ENCODE peak calls at places on chromosome 5, in seven cellular contexts. P is body of pancreas, W is right lobe of liver, V is gastrocnemius medialis, L is A549, C is ovary, M is breast epithelium. O is an unnamed sample.

GRCh38 chr5:148998174-148998797 is 64.6 kb downstream of the SH3TC2 start:
- DNase-seq in V (no peak), M (no peak), P (peak; percentile 75), C (no peak), W (no peak), L (peak; percentile 35), O (peak; percentile 53)

GRCh38 chr5:141716009-141716408 is 34.0 kb upstream of the ARAP3 start:
- DNase-seq in C (no peak), V (no peak), L (no peak), M (no peak), P (no peak), W (no peak), O (no peak)

GRCh38 chr5:170892201-170892600 is 30.4 kb downstream of the RANBP17 start:
- DNase-seq in P (no peak), M (no peak), L (no peak), C (no peak), W (no peak), V (no peak), O (no peak)

GRCh38 chr5:136636001-136636400 is 270.7 kb upstream of the TRPC7 start:
- DNase-seq in W (no peak), M (no peak), V (no peak), C (no peak), P (no peak), L (no peak), O (no peak)

GRCh38 chr5:25006734-25007133 is 362.0 kb upstream of the CDH10 start:
- DNase-seq in C (no peak), W (no peak), P (no peak), M (no peak), V (no peak), L (no peak), O (peak; percentile 0)

GRCh38 chr5:1498623-1499416 is 24.9 kb downstream of the LPCAT1 start:
- DNase-seq in M (no peak), C (no peak), P (no peak), L (no peak), W (no peak), V (no peak), O (no peak)

GRCh38 chr5:123261752-123262151 is 161.5 kb downstream of the CEP120 start:
- DNase-seq in W (no peak), C (no peak), V (no peak), L (no peak), P (no peak), M (no peak), O (no peak)

GRCh38 chr5:96756985-96757384 is 50.8 kb downstream of the ERAP1 start:
- DNase-seq in P (no peak), W (no peak), M (no peak), C (no peak), V (no peak), L (no peak), O (no peak)

GRCh38 chr5:40436535-40437237 is 243.0 kb upstream of the PTGER4 start:
- DNase-seq in C (no peak), M (no peak), P (peak; percentile 15), W (no peak), L (no peak), V (no peak), O (no peak)

GRCh38 chr5:19903611-19904010 is 84.4 kb downstream of the CDH18 start:
- DNase-seq in L (no peak), V (no peak), P (no peak), C (no peak), W (no peak), M (no peak), O (no peak)

GRCh38 chr5:59040007-59040803 is 457.3 kb downstream of the RAB3C start:
- DNase-seq in L (no peak), V (no peak), C (no peak), W (no peak), P (peak; percentile 19), M (no peak), O (no peak)

GRCh38 chr5:168157141-168157540 is 134.3 kb upstream of the WWC1 start:
- DNase-seq in C (no peak), V (no peak), W (no peak), M (no peak), L (no peak), P (no peak), O (no peak)

GRCh38 chr5:10330511-10331105 is 22.9 kb upstream of the MARCHF6 start:
- DNase-seq in W (no peak), P (no peak), V (peak; percentile 48), C (peak; percentile 18), L (no peak), M (no peak), O (no peak)

GRCh38 chr5:168364738-168365550 is 73.5 kb downstream of the WWC1 start:
- DNase-seq in W (no peak), P (peak; percentile 42), L (no peak), C (no peak), M (no peak), V (no peak), O (no peak)

GRCh38 chr5:176742246-176743105 is 67.9 kb upstream of the UNC5A start:
- DNase-seq in P (no peak), V (no peak), W (no peak), M (no peak), L (no peak), C (no peak), O (no peak)

GRCh38 chr5:72397836-72398235 is 77.7 kb downstream of the PTCD2 start:
- DNase-seq in L (no peak), V (no peak), W (no peak), P (no peak), C (no peak), M (no peak), O (no peak)

GRCh38 chr5:136364307-136364706 is 1.0 kb downstream of the TRPC7 start:
- DNase-seq in P (no peak), M (no peak), L (peak; percentile 10), V (no peak), W (no peak), C (no peak), O (peak; percentile 3)

GRCh38 chr5:14193496-14193895 is 50.4 kb downstream of the TRIO start:
- DNase-seq in P (no peak), C (no peak), V (no peak), W (no peak), L (no peak), M (no peak), O (no peak)

GRCh38 chr5:172127581-172127980 is 60.4 kb downstream of the STK10 start:
- DNase-seq in P (no peak), M (no peak), C (no peak), V (no peak), L (no peak), W (no peak), O (no peak)
- TF ChIP-seq POLR2A in P (no peak), M (no peak), C (no peak), V (no peak), L (no peak), W (no peak), O (no peak)

DNA sequence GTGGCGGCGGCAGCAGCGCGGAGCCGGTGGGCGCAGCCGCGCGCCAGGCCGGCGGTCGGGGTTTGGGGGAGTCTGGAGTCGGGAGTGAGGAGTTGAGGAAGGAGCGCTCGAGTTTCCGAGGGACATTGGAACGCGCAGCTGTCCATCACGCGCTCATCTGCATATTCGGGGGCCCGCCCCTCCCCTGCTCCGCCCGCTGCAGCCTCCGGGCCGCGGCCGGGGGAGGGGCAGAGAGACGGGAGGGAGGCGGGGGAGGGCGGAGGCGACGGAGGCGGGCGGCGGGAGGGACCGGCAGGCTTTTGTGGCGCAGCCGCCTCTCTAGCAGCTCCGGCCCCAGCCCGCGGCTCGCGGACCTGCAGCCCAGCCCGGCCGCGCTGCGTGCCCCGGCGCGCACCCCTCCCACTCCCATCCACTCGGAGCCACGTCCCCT is at the start of gene IRX2:
- DNase-seq in P (peak; percentile 78), V (no peak), C (no peak), W (no peak), L (peak; percentile 44), M (peak; percentile 91), O (peak; percentile 45)
- TF ChIP-seq POLR2A in P (peak; percentile 14), V (no peak), C (no peak), W (no peak), L (no peak), M (no peak), O (no peak)

DNA sequence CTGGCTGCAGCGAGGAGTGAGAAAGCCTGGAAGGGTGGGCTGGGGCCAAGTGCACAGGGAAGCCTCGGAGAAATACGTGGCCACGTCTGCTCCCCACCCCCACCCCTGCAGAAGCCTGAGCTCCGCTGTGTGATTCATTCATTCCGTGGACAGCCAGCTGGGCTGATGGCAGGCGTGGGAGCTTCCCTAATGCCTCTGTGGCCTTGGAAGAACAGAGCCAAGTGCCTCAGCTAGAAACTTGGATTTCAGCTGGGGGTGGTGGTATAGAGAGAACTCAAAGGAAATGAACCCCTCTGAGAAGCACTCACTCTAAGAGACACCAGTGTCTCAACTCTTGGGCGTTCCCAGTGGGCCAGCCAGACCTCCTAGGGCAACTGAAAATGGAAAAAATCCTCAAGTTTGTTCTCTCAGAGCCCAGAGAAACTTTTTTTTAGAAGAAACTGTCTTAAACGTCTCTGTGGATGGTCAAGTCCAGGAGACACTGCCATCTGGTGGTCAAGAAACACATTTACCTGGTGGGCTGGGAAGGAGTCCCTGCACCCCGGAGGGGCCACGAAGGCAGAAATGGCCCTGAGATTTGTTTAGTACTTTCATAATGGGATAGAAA is 18.0 kb downstream of the ATOX1 start:
- DNase-seq in V (peak; percentile 43), W (no peak), C (peak; percentile 88), L (peak; percentile 83), M (no peak), P (peak; percentile 53), O (peak; percentile 65)
- TF ChIP-seq POLR2A in V (no peak), W (no peak), C (no peak), L (no peak), M (no peak), P (no peak), O (no peak)

GRCh38 chr5:401216-402034 is 41.6 kb upstream of the EXOC3 start:
- DNase-seq in L (no peak), M (no peak), C (peak; percentile 17), W (no peak), P (no peak), V (no peak), O (no peak)

GRCh38 chr5:400282-401215 is 42.4 kb upstream of the EXOC3 start:
- DNase-seq in C (peak; percentile 17), M (no peak), P (peak; percentile 1), W (no peak), V (no peak), L (no peak), O (no peak)

GRCh38 chr5:403995-404394 is 39.0 kb upstream of the EXOC3 start:
- DNase-seq in M (no peak), V (no peak), C (no peak), L (no peak), P (no peak), W (no peak), O (no peak)

GRCh38 chr5:404666-405241 is 38.2 kb upstream of the EXOC3 start:
- DNase-seq in V (no peak), W (no peak), M (no peak), P (no peak), L (no peak), C (peak; percentile 7), O (no peak)

DNA sequence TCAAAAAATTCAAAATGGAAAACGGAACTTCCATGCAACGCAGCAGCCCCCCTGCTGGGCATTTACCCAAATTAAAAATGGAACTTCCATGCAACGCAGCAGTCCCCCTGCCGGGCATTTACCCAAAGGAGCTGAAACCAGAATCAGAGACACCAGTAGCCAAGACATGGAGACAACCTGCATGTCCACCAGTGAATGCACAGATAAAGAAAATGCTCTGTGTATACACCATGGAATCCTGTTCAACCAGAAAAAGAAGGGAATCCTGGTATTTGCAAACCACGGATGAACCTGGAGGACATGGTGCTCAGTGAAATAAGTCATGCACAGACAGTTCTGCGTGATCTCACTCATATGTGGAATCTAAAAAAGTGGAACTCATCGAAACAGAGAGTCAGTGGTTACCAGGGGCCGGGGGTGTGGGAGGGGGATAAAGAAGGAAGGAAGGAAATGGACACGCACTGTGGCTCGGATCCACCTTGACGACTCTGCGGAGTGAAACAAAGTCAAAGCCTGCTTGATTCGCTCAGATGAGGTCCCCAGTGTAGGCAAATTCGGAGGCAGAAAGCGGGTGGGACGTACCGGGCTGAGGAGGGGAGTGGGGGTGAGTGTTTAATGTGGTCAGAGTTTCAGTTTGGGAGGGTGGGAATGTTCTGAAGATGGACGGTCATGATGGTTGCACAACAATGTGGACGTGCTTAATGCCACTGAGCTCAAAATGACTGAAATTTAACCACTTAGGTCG is 40.2 kb upstream of the EXOC3 start:
- DNase-seq in C (no peak), W (no peak), V (no peak), P (no peak), L (no peak), M (no peak), O (no peak)
- TF ChIP-seq POLR2A in C (no peak), W (no peak), V (no peak), P (no peak), L (no peak), M (no peak), O (no peak)